ENCODE peak calls at places on chromosome 6, in nine cellular contexts. P is T-cell; A is AG09319; R is stimulated activated CD8-positive, alpha-beta memory T cell treated with anti-CD3 and anti-CD28 coated beads, Interleukin-12 subunit alpha, Interleukin-12 subunit beta, amount 100 ng/mL, for 4 hours; W is GM03348; G is left lung; M is CD4-positive, alpha-beta memory T cell; Q is NCI-H1417; Y is ELF-1. D is an unnamed sample.

GRCh38 chr6:137494281-137494966 is at the start of gene OLIG3:
- DNase-seq in P (no peak), A (no peak), R (no peak), W (no peak), G (no peak), M (no peak), Q (no peak), Y (peak), D (peak)

GRCh38 chr6:26003102-26003694 is 40.6 kb downstream of the TRIM38 start:
- DNase-seq in P (no peak), A (no peak), R (no peak), W (peak), G (no peak), M (peak), Q (peak), Y (peak), D (peak)

GRCh38 chr6:13425270-13425905 is 62.0 kb downstream of the GFOD1 start:
- DNase-seq in P (no peak), A (no peak), R (no peak), W (no peak), G (no peak), M (no peak), Q (no peak), Y (peak), D (no peak)

GRCh38 chr6:165231581-165232276 is 77.7 kb downstream of the C6orf118 start:
- DNase-seq in P (no peak), A (no peak), R (no peak), W (peak), G (no peak), M (no peak), Q (peak), Y (peak), D (no peak)

GRCh38 chr6:118656822-118657451 is 5.5 kb upstream of the CEP85L start:
- DNase-seq in P (no peak), A (no peak), R (no peak), W (no peak), G (no peak), M (peak), Q (no peak), Y (no peak), D (no peak)

GRCh38 chr6:158387036-158387435 is 74.8 kb downstream of the TULP4 start:
- DNase-seq in P (no peak), A (no peak), R (no peak), W (no peak), G (no peak), M (peak), Q (no peak), Y (no peak), D (no peak)

GRCh38 chr6:26044140-26045045 is 42.8 kb upstream of the HFE start:
- DNase-seq in P (peak), A (no peak), R (no peak), W (no peak), G (peak), M (peak), Q (peak), Y (peak), D (no peak)

GRCh38 chr6:168248148-168248620 is 71.4 kb downstream of the DACT2 start:
- DNase-seq in P (no peak), A (no peak), R (no peak), W (no peak), G (no peak), M (no peak), Q (no peak), Y (no peak), D (no peak)

GRCh38 chr6:16725145-16725864 is 36.0 kb downstream of the ATXN1 start:
- DNase-seq in P (no peak), A (peak), R (no peak), W (peak), G (no peak), M (no peak), Q (no peak), Y (no peak), D (no peak)

GRCh38 chr6:5085638-5086293 is 625 bp downstream of the PPP1R3G start:
- DNase-seq in P (no peak), A (no peak), R (no peak), W (peak), G (no peak), M (no peak), Q (peak), Y (peak), D (peak)

GRCh38 chr6:153231048-153231635 is 100.1 kb upstream of the RGS17 start:
- DNase-seq in P (no peak), A (no peak), R (no peak), W (peak), G (peak), M (no peak), Q (peak), Y (peak), D (peak)

GRCh38 chr6:150813319-150813992 is 52.0 kb upstream of the MTHFD1L start:
- DNase-seq in P (no peak), A (no peak), R (peak), W (peak), G (no peak), M (no peak), Q (peak), Y (peak), D (peak)

GRCh38 chr6:125738276-125738675 is 11.2 kb upstream of the HEY2 start:
- DNase-seq in P (no peak), A (no peak), R (no peak), W (no peak), G (no peak), M (no peak), Q (no peak), Y (no peak), D (no peak)

GRCh38 chr6:110980648-110981047 is 1.2 kb upstream of the RPF2 start:
- DNase-seq in P (no peak), A (no peak), R (no peak), W (no peak), G (no peak), M (no peak), Q (no peak), Y (no peak), D (no peak)

GRCh38 chr6:153170511-153170910 is 39.4 kb upstream of the RGS17 start:
- DNase-seq in P (no peak), A (no peak), R (no peak), W (peak), G (no peak), M (no peak), Q (no peak), Y (no peak), D (no peak)

GRCh38 chr6:166566026-166567011 is 20.2 kb downstream of the RAMACL start:
- DNase-seq in P (no peak), A (no peak), R (no peak), W (no peak), G (no peak), M (no peak), Q (no peak), Y (no peak), D (no peak)

GRCh38 chr6:125584468-125584939 is 164.9 kb upstream of the HEY2 start:
- DNase-seq in P (no peak), A (no peak), R (no peak), W (no peak), G (peak), M (no peak), Q (peak), Y (peak), D (no peak)

GRCh38 chr6:20334334-20334733 is 67.3 kb upstream of the E2F3 start:
- DNase-seq in P (no peak), A (no peak), R (no peak), W (no peak), G (no peak), M (no peak), Q (no peak), Y (peak), D (no peak)

GRCh38 chr6:63537126-63537958 is 34.9 kb upstream of the LOC128125822 start:
- DNase-seq in P (no peak), A (no peak), R (no peak), W (no peak), G (no peak), M (no peak), Q (peak), Y (peak), D (no peak)

GRCh38 chr6:132931937-132932336 is 117.6 kb downstream of the RPS12 start:
- DNase-seq in P (no peak), A (peak), R (no peak), W (peak), G (no peak), M (no peak), Q (no peak), Y (no peak), D (no peak)

D was measured in GM13977.